ENCODE peak calls at places on chromosomes 6 and 20, in five cellular contexts. P is EL, G is HT-29, Y is dorsolateral prefrontal cortex, T is astrocyte of the cerebellum. L is an unnamed sample.

GRCh38 chr6:139602577-139602976 is 228.1 kb upstream of the CITED2 start:
- DNase-seq in P (no peak), G (no peak), Y (no peak), T (no peak), L (no peak)

GRCh38 chr20:34570859-34571306 is 12.4 kb downstream of the MAP1LC3A start:
- DNase-seq in P (peak), G (no peak), Y (no peak), T (peak), L (no peak)

GRCh38 chr20:41161886-41162285 is 24.5 kb downstream of the PLCG1 start:
- DNase-seq in P (no peak), G (no peak), Y (no peak), T (no peak), L (no peak)

GRCh38 chr6:113011389-113011788 is 664.3 kb downstream of the RFPL4B start:
- DNase-seq in P (no peak), G (no peak), Y (no peak), T (no peak), L (no peak)

GRCh38 chr6:45003961-45004360 is 324.2 kb upstream of the RUNX2 start:
- DNase-seq in P (no peak), G (no peak), Y (no peak), T (no peak), L (no peak)

GRCh38 chr6:154112181-154112809 is 73.3 kb downstream of the OPRM1 start:
- DNase-seq in P (peak), G (no peak), Y (no peak), T (no peak), L (no peak)

GRCh38 chr6:47919875-47920274 is 138.0 kb downstream of the OPN5 start:
- DNase-seq in P (no peak), G (no peak), Y (no peak), T (no peak), L (no peak)

GRCh38 chr20:32898721-32899120 is 40.0 kb downstream of the EFCAB8 start:
- DNase-seq in P (peak), G (no peak), Y (no peak), T (no peak), L (no peak)

GRCh38 chr6:97023982-97024381 is 99.5 kb downstream of the KLHL32 start:
- DNase-seq in P (no peak), G (no peak), Y (no peak), T (no peak), L (no peak)

GRCh38 chr20:48523191-48523757 is 304.5 kb downstream of the PREX1 start:
- DNase-seq in P (peak), G (peak), Y (no peak), T (peak), L (peak)

GRCh38 chr6:45419574-45420082 is 41.9 kb upstream of the SUPT3H start:
- DNase-seq in P (peak), G (peak), Y (peak), T (no peak), L (peak)

GRCh38 chr20:54368578-54368977 is 106.8 kb upstream of the DOK5 start:
- DNase-seq in P (no peak), G (no peak), Y (no peak), T (no peak), L (no peak)

GRCh38 chr6:23890543-23891227 is 235.3 kb upstream of the NRSN1 start:
- DNase-seq in P (peak), G (no peak), Y (no peak), T (no peak), L (no peak)

GRCh38 chr6:120556491-120556890 is 777.8 kb downstream of the TBC1D32 start:
- DNase-seq in P (no peak), G (no peak), Y (no peak), T (no peak), L (no peak)

GRCh38 chr20:4691753-4692152 is 30.0 kb upstream of the PRND start:
- DNase-seq in P (no peak), G (no peak), Y (no peak), T (no peak), L (no peak)

GRCh38 chr6:113449051-113449450 is 408.1 kb upstream of the MARCKS start:
- DNase-seq in P (peak), G (no peak), Y (no peak), T (no peak), L (no peak)

GRCh38 chr20:17504898-17505663 is 26.1 kb downstream of the BFSP1 start:
- DNase-seq in P (peak), G (peak), Y (no peak), T (peak), L (peak)

GRCh38 chr20:54980321-54980960 is 505.0 kb downstream of the DOK5 start:
- DNase-seq in P (no peak), G (peak), Y (no peak), T (peak), L (no peak)

GRCh38 chr6:10577112-10577511 is 56.0 kb downstream of the GCNT2 start:
- DNase-seq in P (no peak), G (no peak), Y (no peak), T (no peak), L (no peak)

GRCh38 chr6:18211338-18211737 is 53.0 kb downstream of the DEK start:
- DNase-seq in P (no peak), G (no peak), Y (no peak), T (no peak), L (no peak)

GRCh38 chr20:47583551-47583950 is 81.9 kb downstream of the NCOA3 start:
- DNase-seq in P (no peak), G (no peak), Y (no peak), T (no peak), L (no peak)

GRCh38 chr6:66277400-66277799 is 570.4 kb upstream of the EYS start:
- DNase-seq in P (no peak), G (no peak), Y (no peak), T (no peak), L (no peak)

GRCh38 chr6:17200395-17200794 is 80.8 kb upstream of the RBM24 start:
- DNase-seq in P (no peak), G (no peak), Y (no peak), T (no peak), L (no peak)

GRCh38 chr6:47073125-47074110 is 31.3 kb upstream of the ADGRF1 start:
- DNase-seq in P (no peak), G (no peak), Y (no peak), T (no peak), L (no peak)